ENCODE peak calls at places on chromosomes 11 and 22, in nine cellular contexts. One of them, this sample, is unnamed. For H3K36me3, the result is how much of the 10 kb centered on the place peaks cover.

GRCh38 chr11:75931124-75931523 is 116.1 kb downstream of the UVRAG start:
- DNase-seq in K562: no peak
- DNase-seq in HCT116: no peak
- DNase-seq in uterus: no peak
- DNase-seq in stomach: no peak
- DNase-seq in thyroid gland: no peak
- DNase-seq in endothelial cell of umbilical vein: no peak
- DNase-seq in right lobe of liver: no peak
- DNase-seq in transverse colon: no peak
- DNase-seq in this sample: no peak

GRCh38 chr11:15935370-15935769 is 421.0 kb downstream of the SOX6 start:
- DNase-seq in K562: no peak
- DNase-seq in HCT116: no peak
- DNase-seq in uterus: no peak
- DNase-seq in stomach: no peak
- DNase-seq in thyroid gland: no peak
- DNase-seq in endothelial cell of umbilical vein: no peak
- DNase-seq in right lobe of liver: no peak
- DNase-seq in transverse colon: peak
- DNase-seq in this sample: no peak

GRCh38 chr11:62774407-62774806 is 3.2 kb downstream of the TAF6L start:
- DNase-seq in K562: no peak
- DNase-seq in HCT116: no peak
- DNase-seq in uterus: no peak
- DNase-seq in stomach: no peak
- DNase-seq in thyroid gland: no peak
- DNase-seq in endothelial cell of umbilical vein: no peak
- DNase-seq in right lobe of liver: no peak
- DNase-seq in transverse colon: no peak
- DNase-seq in this sample: no peak

GRCh38 chr11:126797801-126798200 is 202.8 kb downstream of the KIRREL3 start:
- DNase-seq in K562: no peak
- DNase-seq in HCT116: no peak
- DNase-seq in uterus: no peak
- DNase-seq in stomach: no peak
- DNase-seq in thyroid gland: no peak
- DNase-seq in endothelial cell of umbilical vein: no peak
- DNase-seq in right lobe of liver: no peak
- DNase-seq in transverse colon: no peak
- DNase-seq in this sample: no peak

GRCh38 chr22:17938484-17938924 is 85.9 kb downstream of the MICAL3 start:
- DNase-seq in K562: no peak
- DNase-seq in HCT116: no peak
- DNase-seq in uterus: peak
- DNase-seq in stomach: no peak
- DNase-seq in thyroid gland: no peak
- DNase-seq in endothelial cell of umbilical vein: no peak
- DNase-seq in right lobe of liver: no peak
- DNase-seq in transverse colon: no peak
- DNase-seq in this sample: no peak

GRCh38 chr11:115778928-115779650 is 274.9 kb upstream of the CADM1 start:
- DNase-seq in K562: no peak
- DNase-seq in HCT116: no peak
- DNase-seq in uterus: no peak
- DNase-seq in stomach: no peak
- DNase-seq in thyroid gland: no peak
- DNase-seq in endothelial cell of umbilical vein: no peak
- DNase-seq in right lobe of liver: no peak
- DNase-seq in transverse colon: no peak
- DNase-seq in this sample: no peak

GRCh38 chr11:119144825-119145476 is 3.9 kb upstream of the ABCG4 start:
- DNase-seq in K562: peak
- DNase-seq in HCT116: peak
- DNase-seq in uterus: peak
- DNase-seq in stomach: peak
- DNase-seq in thyroid gland: peak
- DNase-seq in endothelial cell of umbilical vein: peak
- DNase-seq in right lobe of liver: peak
- DNase-seq in transverse colon: peak
- DNase-seq in this sample: peak

GRCh38 chr11:128522943-128523518 is 64.3 kb downstream of the ETS1 start:
- DNase-seq in K562: no peak
- DNase-seq in HCT116: no peak
- DNase-seq in uterus: no peak
- DNase-seq in stomach: no peak
- DNase-seq in thyroid gland: no peak
- DNase-seq in endothelial cell of umbilical vein: no peak
- DNase-seq in right lobe of liver: no peak
- DNase-seq in transverse colon: no peak
- DNase-seq in this sample: no peak

DNA sequence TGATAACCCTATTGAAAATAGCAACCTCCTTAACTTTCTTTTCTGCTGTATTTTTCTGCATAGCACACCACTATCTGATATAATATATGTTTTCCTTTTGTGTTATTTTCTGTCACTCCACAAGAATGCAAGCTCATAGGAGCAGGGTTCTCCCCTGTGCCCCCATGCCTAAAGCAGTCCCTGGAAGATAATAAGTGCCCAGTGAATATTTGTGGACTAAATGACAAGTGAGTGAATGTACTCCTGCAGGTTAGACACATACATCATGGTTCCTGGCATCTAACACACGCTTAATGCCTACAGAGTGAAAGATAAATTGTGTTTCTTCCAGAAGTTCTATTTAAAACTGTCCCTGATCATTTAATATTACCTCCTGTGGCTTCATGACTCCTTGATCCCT is 23.9 kb upstream of the OR9Q2 start:
- DNase-seq in K562: no peak
- DNase-seq in HCT116: no peak
- DNase-seq in uterus: no peak
- DNase-seq in stomach: no peak
- DNase-seq in thyroid gland: no peak
- DNase-seq in endothelial cell of umbilical vein: no peak
- DNase-seq in right lobe of liver: no peak
- DNase-seq in transverse colon: no peak
- DNase-seq in this sample: no peak
- TF ChIP-seq POLR2A in K562: no peak
- TF ChIP-seq POLR2A in HCT116: no peak
- TF ChIP-seq POLR2A in uterus: no peak
- TF ChIP-seq POLR2A in stomach: no peak
- TF ChIP-seq POLR2A in thyroid gland: no peak
- TF ChIP-seq POLR2A in endothelial cell of umbilical vein: no peak
- TF ChIP-seq POLR2A in right lobe of liver: no peak
- TF ChIP-seq POLR2A in transverse colon: no peak
- TF ChIP-seq POLR2A in this sample: no peak

GRCh38 chr11:65972116-65972515 is 10.6 kb downstream of the SART1 start:
- DNase-seq in K562: no peak
- DNase-seq in HCT116: no peak
- DNase-seq in uterus: no peak
- DNase-seq in stomach: no peak
- DNase-seq in thyroid gland: no peak
- DNase-seq in endothelial cell of umbilical vein: no peak
- DNase-seq in right lobe of liver: no peak
- DNase-seq in transverse colon: no peak
- DNase-seq in this sample: no peak

GRCh38 chr11:65965986-65966762 is 4.6 kb downstream of the SART1 start:
- DNase-seq in K562: no peak
- DNase-seq in HCT116: no peak
- DNase-seq in uterus: no peak
- DNase-seq in stomach: no peak
- DNase-seq in thyroid gland: no peak
- DNase-seq in endothelial cell of umbilical vein: no peak
- DNase-seq in right lobe of liver: no peak
- DNase-seq in transverse colon: no peak
- DNase-seq in this sample: no peak

GRCh38 chr11:65964906-65965305 is 3.4 kb downstream of the SART1 start:
- DNase-seq in K562: no peak
- DNase-seq in HCT116: no peak
- DNase-seq in uterus: no peak
- DNase-seq in stomach: no peak
- DNase-seq in thyroid gland: no peak
- DNase-seq in endothelial cell of umbilical vein: no peak
- DNase-seq in right lobe of liver: no peak
- DNase-seq in transverse colon: no peak
- DNase-seq in this sample: no peak

GRCh38 chr11:65967329-65967934 is 5.9 kb downstream of the SART1 start:
- DNase-seq in K562: no peak
- DNase-seq in HCT116: no peak
- DNase-seq in uterus: no peak
- DNase-seq in stomach: no peak
- DNase-seq in thyroid gland: no peak
- DNase-seq in endothelial cell of umbilical vein: no peak
- DNase-seq in right lobe of liver: no peak
- DNase-seq in transverse colon: no peak
- DNase-seq in this sample: no peak

GRCh38 chr11:65968600-65969482 is 7.3 kb downstream of the SART1 start:
- DNase-seq in K562: no peak
- DNase-seq in HCT116: no peak
- DNase-seq in uterus: no peak
- DNase-seq in stomach: no peak
- DNase-seq in thyroid gland: no peak
- DNase-seq in endothelial cell of umbilical vein: no peak
- DNase-seq in right lobe of liver: no peak
- DNase-seq in transverse colon: no peak
- DNase-seq in this sample: no peak
- H3K36me3 ChIP-seq in K562: half or more
- H3K36me3 ChIP-seq in HCT116: half or more
- H3K36me3 ChIP-seq in uterus: under half
- H3K36me3 ChIP-seq in stomach: half or more
- H3K36me3 ChIP-seq in thyroid gland: half or more
- H3K36me3 ChIP-seq in endothelial cell of umbilical vein: half or more
- H3K36me3 ChIP-seq in right lobe of liver: half or more
- H3K36me3 ChIP-seq in transverse colon: half or more
- H3K36me3 ChIP-seq in this sample: half or more

GRCh38 chr11:77411238-77411637 is 62.7 kb downstream of the PAK1 start:
- DNase-seq in K562: no peak
- DNase-seq in HCT116: no peak
- DNase-seq in uterus: peak
- DNase-seq in stomach: no peak
- DNase-seq in thyroid gland: peak
- DNase-seq in endothelial cell of umbilical vein: no peak
- DNase-seq in right lobe of liver: no peak
- DNase-seq in transverse colon: peak
- DNase-seq in this sample: peak

GRCh38 chr11:77410076-77410827 is 63.6 kb downstream of the PAK1 start:
- DNase-seq in K562: no peak
- DNase-seq in HCT116: no peak
- DNase-seq in uterus: no peak
- DNase-seq in stomach: no peak
- DNase-seq in thyroid gland: peak
- DNase-seq in endothelial cell of umbilical vein: no peak
- DNase-seq in right lobe of liver: no peak
- DNase-seq in transverse colon: no peak
- DNase-seq in this sample: no peak

GRCh38 chr11:77412814-77413213 is 61.1 kb downstream of the PAK1 start:
- DNase-seq in K562: no peak
- DNase-seq in HCT116: no peak
- DNase-seq in uterus: no peak
- DNase-seq in stomach: no peak
- DNase-seq in thyroid gland: no peak
- DNase-seq in endothelial cell of umbilical vein: no peak
- DNase-seq in right lobe of liver: no peak
- DNase-seq in transverse colon: no peak
- DNase-seq in this sample: no peak

GRCh38 chr11:77413850-77414249 is 60.0 kb downstream of the PAK1 start:
- DNase-seq in K562: no peak
- DNase-seq in HCT116: no peak
- DNase-seq in uterus: no peak
- DNase-seq in stomach: no peak
- DNase-seq in thyroid gland: no peak
- DNase-seq in endothelial cell of umbilical vein: no peak
- DNase-seq in right lobe of liver: no peak
- DNase-seq in transverse colon: no peak
- DNase-seq in this sample: no peak

DNA sequence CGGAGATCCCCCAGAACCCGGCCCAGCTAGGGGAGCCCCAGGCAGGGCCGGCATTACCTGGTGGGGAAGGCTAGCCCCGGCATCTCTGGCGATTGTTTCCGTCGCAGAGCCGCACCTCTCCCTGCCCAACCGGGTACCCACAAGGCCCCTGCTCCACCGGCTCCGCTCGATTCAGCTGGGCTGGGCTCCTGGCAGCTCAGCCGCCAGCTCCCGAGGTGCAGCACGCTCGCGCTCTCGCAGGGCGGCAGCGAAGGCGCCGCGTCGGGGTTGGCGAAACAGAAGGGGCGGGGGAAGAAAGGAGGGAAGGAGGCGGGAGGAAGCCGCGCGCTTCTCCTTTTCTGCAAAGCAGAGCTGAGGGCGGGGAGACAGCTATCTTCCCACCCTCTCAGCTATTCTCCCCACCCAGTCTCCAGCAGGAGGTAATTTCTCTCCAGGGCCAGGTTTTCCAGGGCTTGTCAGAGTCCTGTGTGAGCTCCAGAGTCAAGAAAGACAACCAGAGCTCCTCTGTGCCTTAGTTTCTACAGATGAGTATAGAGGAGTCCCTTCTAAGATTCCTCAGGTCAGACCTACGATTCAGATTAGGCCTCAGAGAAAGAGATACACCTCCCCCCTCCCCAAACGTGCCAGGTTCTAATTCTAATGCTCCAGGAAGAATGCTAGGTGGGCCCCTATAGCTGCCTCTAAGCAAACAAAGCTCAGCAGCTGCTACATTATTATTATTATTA is 62.0 kb downstream of the PAK1 start:
- DNase-seq in K562: peak
- DNase-seq in HCT116: peak
- DNase-seq in uterus: peak
- DNase-seq in stomach: peak
- DNase-seq in thyroid gland: peak
- DNase-seq in endothelial cell of umbilical vein: peak
- DNase-seq in right lobe of liver: peak
- DNase-seq in transverse colon: peak
- DNase-seq in this sample: peak
- TF ChIP-seq CTCF in K562: no peak
- TF ChIP-seq CTCF in HCT116: no peak
- TF ChIP-seq CTCF in uterus: peak
- TF ChIP-seq CTCF in stomach: no peak
- TF ChIP-seq CTCF in thyroid gland: no peak
- TF ChIP-seq CTCF in endothelial cell of umbilical vein: no peak
- TF ChIP-seq CTCF in right lobe of liver: no peak
- TF ChIP-seq CTCF in transverse colon: peak
- TF ChIP-seq CTCF in this sample: no peak

GRCh38 chr11:102346456-102346747 is 612 bp upstream of the BIRC2 start:
- DNase-seq in K562: no peak
- DNase-seq in HCT116: no peak
- DNase-seq in uterus: no peak
- DNase-seq in stomach: no peak
- DNase-seq in thyroid gland: no peak
- DNase-seq in endothelial cell of umbilical vein: peak
- DNase-seq in right lobe of liver: no peak
- DNase-seq in transverse colon: no peak
- DNase-seq in this sample: no peak

GRCh38 chr11:102343789-102344188 is 3.2 kb upstream of the BIRC2 start:
- DNase-seq in K562: no peak
- DNase-seq in HCT116: no peak
- DNase-seq in uterus: no peak
- DNase-seq in stomach: no peak
- DNase-seq in thyroid gland: no peak
- DNase-seq in endothelial cell of umbilical vein: peak
- DNase-seq in right lobe of liver: no peak
- DNase-seq in transverse colon: no peak
- DNase-seq in this sample: no peak

GRCh38 chr11:102345923-102346322 is 1.1 kb upstream of the BIRC2 start:
- DNase-seq in K562: no peak
- DNase-seq in HCT116: peak
- DNase-seq in uterus: no peak
- DNase-seq in stomach: no peak
- DNase-seq in thyroid gland: no peak
- DNase-seq in endothelial cell of umbilical vein: peak
- DNase-seq in right lobe of liver: no peak
- DNase-seq in transverse colon: no peak
- DNase-seq in this sample: no peak

GRCh38 chr11:102347526-102348331 is 715 bp downstream of the BIRC2 start:
- DNase-seq in K562: peak
- DNase-seq in HCT116: no peak
- DNase-seq in uterus: no peak
- DNase-seq in stomach: no peak
- DNase-seq in thyroid gland: peak
- DNase-seq in endothelial cell of umbilical vein: peak
- DNase-seq in right lobe of liver: no peak
- DNase-seq in transverse colon: peak
- DNase-seq in this sample: no peak

DNA sequence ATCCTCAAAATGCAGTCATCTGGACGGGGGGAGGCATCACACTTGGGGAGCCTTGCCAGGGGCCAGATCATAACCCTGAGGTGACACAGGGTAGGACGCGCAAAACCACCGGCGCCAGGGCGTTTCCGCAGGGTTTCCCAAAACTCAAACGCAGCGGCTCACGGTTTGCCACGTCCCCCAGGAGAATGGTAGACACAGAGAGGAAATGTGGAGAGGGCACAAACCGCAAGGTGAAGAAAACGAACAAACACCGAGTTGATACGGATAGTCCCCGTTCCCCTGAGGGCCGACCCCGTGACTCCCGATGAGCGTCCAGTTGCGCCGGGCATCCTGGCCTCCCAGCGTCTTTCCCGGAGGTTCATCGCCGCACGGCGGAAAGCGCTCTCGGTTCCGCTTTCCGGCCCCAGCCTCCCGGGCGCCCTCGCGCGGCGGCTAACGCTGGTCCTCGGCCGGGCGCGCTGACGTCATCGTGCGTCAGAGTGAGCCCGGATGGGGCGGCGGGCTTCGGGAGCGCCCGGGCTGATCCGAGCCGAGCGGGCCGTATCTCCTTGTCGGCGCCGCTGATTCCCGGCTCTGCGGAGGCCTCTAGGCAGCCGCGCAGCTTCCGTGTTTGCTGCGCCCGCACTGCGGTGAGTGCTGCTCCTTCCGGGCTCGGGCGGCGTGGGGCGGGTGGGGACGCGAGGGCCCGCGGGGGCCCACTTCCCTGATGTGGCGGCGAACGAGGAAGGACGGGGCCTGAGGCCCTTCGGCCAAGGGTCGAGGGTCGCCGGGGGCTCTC is at the start of gene BIRC2:
- DNase-seq in K562: peak
- DNase-seq in HCT116: peak
- DNase-seq in uterus: peak
- DNase-seq in stomach: peak
- DNase-seq in thyroid gland: peak
- DNase-seq in endothelial cell of umbilical vein: peak
- DNase-seq in right lobe of liver: peak
- DNase-seq in transverse colon: peak
- DNase-seq in this sample: peak
- TF ChIP-seq POLR2A in K562: peak
- TF ChIP-seq POLR2A in HCT116: peak
- TF ChIP-seq POLR2A in uterus: peak
- TF ChIP-seq POLR2A in stomach: peak
- TF ChIP-seq POLR2A in thyroid gland: peak
- TF ChIP-seq POLR2A in endothelial cell of umbilical vein: peak
- TF ChIP-seq POLR2A in right lobe of liver: peak
- TF ChIP-seq POLR2A in transverse colon: peak
- TF ChIP-seq POLR2A in this sample: peak

This sample was measured in heart left ventricle.